ENCODE peak calls at places on chromosomes 11 and 22, in four cellular contexts. M, G, B and O are unnamed samples.

GRCh38 chr22:41619979-41620645 is 731 bp downstream of the DESI1 start:
- DNase-seq in M (peak), B (peak), G (peak), O (peak)

GRCh38 chr22:31148516-31148915 is 8.2 kb upstream of the PLA2G3 start:
- DNase-seq in G (no peak), M (peak), B (no peak), O (no peak)

GRCh38 chr11:6586434-6587359 is 16.7 kb downstream of the RRP8 start:
- DNase-seq in B (no peak), G (no peak), M (peak), O (no peak)

GRCh38 chr22:49179175-49179574 is 648.5 kb downstream of the BRD1 start:
- DNase-seq in G (no peak), B (no peak), M (no peak), O (no peak)

GRCh38 chr11:44658451-44658850 is 68.3 kb upstream of the TSPAN18 start:
- DNase-seq in G (no peak), B (no peak), M (peak), O (no peak)

GRCh38 chr22:36280379-36280778 is 27.4 kb downstream of the APOL1 start:
- DNase-seq in M (no peak), G (no peak), B (peak), O (no peak)

GRCh38 chr11:288328-289144 is at the start of gene PGGHG:
- DNase-seq in B (peak), G (no peak), M (peak), O (peak)

GRCh38 chr11:78432956-78433355 is 15.3 kb upstream of the GAB2 start:
- DNase-seq in M (no peak), G (no peak), B (no peak), O (no peak)

GRCh38 chr22:49031746-49032330 is 795.8 kb downstream of the BRD1 start:
- DNase-seq in G (no peak), M (no peak), B (peak), O (no peak)

GRCh38 chr11:76824083-76824939 is 36.4 kb upstream of the ACER3 start:
- DNase-seq in G (peak), M (peak), B (no peak), O (no peak)

GRCh38 chr11:34427171-34427805 is 11.4 kb upstream of the CAT start:
- DNase-seq in G (peak), B (no peak), M (peak), O (no peak)

GRCh38 chr22:46378499-46379300 is 43.2 kb downstream of the TRMU start:
- DNase-seq in B (no peak), G (no peak), M (no peak), O (no peak)
- H3K27ac ChIP-seq in B (no peak), G (no peak), M (no peak), O (peak)

GRCh38 chr22:27791494-27792241 is 9.9 kb downstream of the MN1 start:
- DNase-seq in M (no peak), B (no peak), G (no peak), O (no peak)
- H3K27ac ChIP-seq in M (no peak), B (peak), G (no peak), O (no peak)

GRCh38 chr11:119375629-119376196 is 5.8 kb downstream of the USP2 start:
- DNase-seq in G (no peak), M (peak), B (peak), O (peak)

GRCh38 chr11:119373917-119374631 is 7.4 kb downstream of the USP2 start:
- DNase-seq in G (peak), M (peak), B (peak), O (peak)

GRCh38 chr11:119376197-119376847 is 5.2 kb downstream of the USP2 start:
- DNase-seq in G (peak), B (no peak), M (peak), O (peak)

GRCh38 chr11:119373059-119373875 is 8.2 kb downstream of the USP2 start:
- DNase-seq in B (no peak), G (no peak), M (no peak), O (peak)

DNA sequence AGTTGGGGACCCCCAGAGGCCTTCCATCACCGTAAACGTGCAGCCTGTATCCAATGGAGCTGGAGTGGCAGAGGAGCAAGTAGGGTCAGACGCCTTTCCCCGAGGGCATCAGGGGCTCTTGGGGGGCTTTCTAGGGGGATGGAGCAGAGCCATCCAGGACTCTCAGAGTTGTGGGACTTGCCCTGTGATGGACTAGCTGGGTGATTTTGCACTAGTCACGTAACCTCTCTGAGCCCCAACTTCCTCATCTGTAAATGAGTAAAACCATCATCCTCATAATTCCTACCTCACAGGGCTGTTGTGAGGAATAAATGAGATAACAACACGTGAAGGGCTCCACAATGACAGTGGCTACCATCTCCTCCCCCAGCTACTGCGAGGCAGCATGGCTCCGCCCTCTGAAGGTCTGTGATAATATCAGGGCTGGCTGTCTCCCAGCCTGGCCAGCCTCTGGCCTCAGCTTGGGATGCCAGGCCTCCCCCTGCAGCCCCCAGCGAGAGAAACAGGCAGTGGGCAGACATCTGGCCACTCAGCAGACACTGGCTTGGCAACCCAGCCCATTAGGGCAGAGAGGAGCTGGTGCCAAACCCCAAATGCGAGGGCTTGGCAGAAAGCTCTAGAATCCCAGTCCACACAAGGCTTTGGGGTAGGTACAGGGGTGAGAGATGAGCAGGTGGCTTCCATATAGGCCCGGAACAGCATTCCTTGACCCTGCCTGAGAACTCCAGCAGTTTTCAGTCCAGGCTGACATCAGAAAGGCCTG is 6.7 kb downstream of the USP2 start:
- DNase-seq in G (no peak), M (peak), B (no peak), O (no peak)
- H3K27ac ChIP-seq in G (no peak), M (no peak), B (no peak), O (peak)

GRCh38 chr11:63818609-63819008 is 5.4 kb downstream of the SPINDOC start:
- DNase-seq in B (no peak), G (no peak), M (no peak), O (no peak)
- H3K27ac ChIP-seq in B (no peak), G (no peak), M (no peak), O (no peak)

GRCh38 chr11:8870461-8871282 is 40.3 kb upstream of the AKIP1 start:
- DNase-seq in M (peak), G (peak), B (peak), O (peak)

GRCh38 chr11:8871283-8871775 is 39.7 kb upstream of the AKIP1 start:
- DNase-seq in B (peak), M (peak), G (peak), O (peak)

GRCh38 chr11:8867856-8868705 is 42.9 kb upstream of the AKIP1 start:
- DNase-seq in G (peak), B (no peak), M (peak), O (no peak)

GRCh38 chr11:8873966-8874365 is 37.0 kb upstream of the AKIP1 start:
- DNase-seq in M (no peak), G (no peak), B (no peak), O (no peak)

DNA sequence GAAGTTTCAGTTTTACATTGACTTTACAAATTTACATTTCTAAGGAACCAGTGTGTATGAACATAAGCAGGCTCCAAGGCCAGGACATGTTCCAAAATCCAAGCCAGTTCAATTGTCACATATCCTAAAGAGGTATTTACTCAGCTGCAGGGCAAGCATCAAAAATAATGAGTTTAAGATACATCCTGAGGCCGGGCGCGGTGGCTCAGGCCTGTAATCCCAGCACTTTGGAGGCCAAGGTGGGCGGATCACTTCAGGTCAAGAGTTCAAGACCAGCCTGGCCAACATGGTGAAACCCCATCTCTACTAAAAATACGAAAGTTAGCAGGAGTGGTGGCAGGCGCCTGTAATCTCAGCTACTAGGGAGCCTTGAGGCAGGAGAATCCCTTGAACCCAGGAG is 39.0 kb upstream of the AKIP1 start:
- DNase-seq in G (no peak), B (no peak), M (peak), O (no peak)
- H3K27ac ChIP-seq in G (no peak), B (no peak), M (peak), O (peak)

GRCh38 chr11:37002831-37003230 is 404.8 kb upstream of the RAG2 start:
- DNase-seq in M (no peak), B (no peak), G (no peak), O (no peak)

GRCh38 chr11:37006563-37006962 is 408.5 kb upstream of the RAG2 start:
- DNase-seq in G (no peak), M (no peak), B (no peak), O (no peak)
- H3K27ac ChIP-seq in G (no peak), M (no peak), B (no peak), O (no peak)

DNA sequence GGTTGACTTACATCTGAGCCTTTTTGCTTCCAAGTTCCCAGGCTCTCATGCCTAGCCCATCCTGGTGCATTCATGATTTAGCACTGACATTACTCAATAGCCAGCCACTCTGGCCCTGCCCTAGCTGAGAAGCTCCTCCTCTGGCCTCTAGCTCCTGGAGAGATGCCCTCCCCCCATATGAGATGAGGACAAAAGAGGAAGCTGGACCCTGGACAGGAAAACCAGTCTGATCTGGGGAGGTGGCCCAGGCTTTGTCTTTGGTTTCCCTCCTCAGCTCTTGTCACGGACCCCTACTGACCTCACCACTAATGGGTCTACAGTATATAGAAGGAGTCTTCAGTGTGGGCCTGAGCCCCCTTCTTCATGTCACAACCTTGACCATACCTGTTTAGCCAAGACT is 3.0 kb downstream of the RHOG start:
- DNase-seq in M (peak), B (peak), G (no peak), O (peak)
- H3K27ac ChIP-seq in M (no peak), B (no peak), G (no peak), O (no peak)

GRCh38 chr11:129435499-129436245 is 60.0 kb downstream of the BARX2 start:
- DNase-seq in M (no peak), B (no peak), G (peak), O (no peak)
- H3K27ac ChIP-seq in M (no peak), B (no peak), G (no peak), O (no peak)

GRCh38 chr11:114193730-114194674 is 102.2 kb upstream of the NNMT start:
- DNase-seq in G (no peak), M (no peak), B (no peak), O (no peak)

GRCh38 chr11:114190630-114191029 is 105.6 kb upstream of the NNMT start:
- DNase-seq in B (no peak), G (no peak), M (no peak), O (no peak)

GRCh38 chr11:114195981-114196731 is 100.0 kb upstream of the NNMT start:
- DNase-seq in B (no peak), G (peak), M (peak), O (no peak)

GRCh38 chr11:114191893-114192292 is 104.3 kb upstream of the NNMT start:
- DNase-seq in M (no peak), B (no peak), G (no peak), O (no peak)

GRCh38 chr11:114192841-114193389 is 103.3 kb upstream of the NNMT start:
- DNase-seq in M (no peak), B (no peak), G (no peak), O (no peak)
- H3K27ac ChIP-seq in M (no peak), B (no peak), G (no peak), O (no peak)

DNA sequence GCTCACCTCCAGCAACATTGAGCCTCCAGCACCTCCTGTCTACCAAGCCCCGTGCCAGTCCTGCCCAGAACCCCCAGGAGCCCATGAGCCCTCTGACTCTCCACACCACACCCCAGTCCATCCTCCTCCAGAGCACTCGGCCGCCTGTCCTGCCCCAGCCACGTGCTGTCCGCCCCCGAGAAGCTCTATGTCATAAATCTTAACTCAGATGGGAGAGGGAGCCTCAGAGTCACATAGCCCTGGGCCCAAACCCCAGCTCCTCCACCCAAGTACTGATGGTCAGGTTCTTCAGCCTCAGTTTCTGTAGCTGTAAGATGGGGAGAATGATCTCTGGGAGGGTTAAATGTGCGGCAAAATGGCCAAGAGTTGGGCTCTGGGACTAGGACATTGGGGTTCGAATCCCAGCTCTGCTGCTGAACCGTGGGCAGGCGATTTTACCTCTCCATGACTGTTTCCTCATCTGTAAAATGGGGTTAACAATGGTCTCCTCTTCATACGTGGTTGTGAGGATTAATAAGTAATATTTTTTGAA is 27.8 kb downstream of the CYTH4 start:
- DNase-seq in B (no peak), G (peak), M (peak), O (no peak)
- H3K27ac ChIP-seq in B (no peak), G (no peak), M (no peak), O (no peak)